ENCODE peak calls at places on chromosomes 16 and 17, in four cellular contexts. I is cardiac muscle cell, N is mesothelial cell of epicardium, O is GM06990. R is an unnamed sample.

GRCh38 chr17:41918392-41919164 is at the start of gene ACLY:
- DNase-seq in I (peak), N (peak), O (peak), R (peak)

GRCh38 chr17:68441064-68441770 is 16.1 kb downstream of the WIPI1 start:
- DNase-seq in I (peak), N (no peak), O (no peak), R (no peak)

GRCh38 chr17:76204277-76204676 is 36.0 kb downstream of the RNF157 start:
- DNase-seq in I (peak), N (no peak), O (no peak), R (no peak)

GRCh38 chr16:77660311-77660710 is 62.0 kb upstream of the NUDT7 start:
- DNase-seq in I (peak), N (no peak), O (no peak), R (no peak)

GRCh38 chr17:63445571-63446217 is 412 bp downstream of the CYB561 start:
- DNase-seq in I (peak), N (no peak), O (peak), R (peak)

GRCh38 chr17:80743181-80743771 is 198.6 kb downstream of the RPTOR start:
- DNase-seq in I (no peak), N (no peak), O (no peak), R (no peak)

GRCh38 chr17:27572665-27573064 is 58.3 kb upstream of the LGALS9 start:
- DNase-seq in I (no peak), N (no peak), O (no peak), R (no peak)

GRCh38 chr16:81478876-81479496 is 34.4 kb downstream of the CMIP start:
- DNase-seq in I (no peak), N (no peak), O (peak), R (peak)

GRCh38 chr16:56226187-56226586 is 34.9 kb downstream of the GNAO1 start:
- DNase-seq in I (no peak), N (no peak), O (no peak), R (no peak)

GRCh38 chr17:40340880-40341807 is 23.4 kb downstream of the GJD3 start:
- DNase-seq in I (peak), N (peak), O (peak), R (peak)

GRCh38 chr16:68116256-68116853 is 31.2 kb downstream of the NFATC3 start:
- DNase-seq in I (peak), N (no peak), O (no peak), R (peak)
- TF ChIP-seq CTCF in I (peak), N (peak), O (peak), R (no peak)

DNA sequence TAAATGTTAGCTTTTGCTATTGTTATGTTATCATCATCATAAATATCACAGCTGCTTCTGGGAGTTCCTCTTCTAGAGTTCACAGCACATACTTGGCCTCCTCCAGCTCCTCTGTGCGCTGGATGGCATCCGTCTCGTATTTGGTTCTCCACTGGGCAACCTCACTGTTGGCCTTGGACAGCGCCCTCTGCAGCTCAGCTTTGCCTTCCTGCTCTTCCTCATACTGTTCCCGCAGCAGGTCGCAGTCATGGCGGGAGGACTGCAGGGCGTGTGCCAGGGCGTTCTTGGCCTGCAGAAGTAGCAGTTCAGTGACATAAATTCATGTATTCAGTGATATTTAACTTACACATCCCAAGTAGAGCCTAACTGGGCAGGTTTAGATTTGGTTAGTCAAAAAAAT is 23.4 kb downstream of the MYH8 start:
- DNase-seq in I (no peak), N (no peak), O (no peak), R (no peak)
- TF ChIP-seq CTCF in I (no peak), N (no peak), O (no peak), R (no peak)

GRCh38 chr17:64614266-64615011 is 47.7 kb downstream of the SMURF2 start:
- DNase-seq in I (no peak), N (no peak), O (no peak), R (no peak)

GRCh38 chr17:64611374-64611773 is 50.7 kb downstream of the SMURF2 start:
- DNase-seq in I (no peak), N (no peak), O (no peak), R (no peak)

GRCh38 chr17:64617125-64617780 is 44.9 kb downstream of the SMURF2 start:
- DNase-seq in I (no peak), N (no peak), O (no peak), R (no peak)

GRCh38 chr17:64618848-64619247 is 43.3 kb downstream of the SMURF2 start:
- DNase-seq in I (no peak), N (no peak), O (no peak), R (no peak)

DNA sequence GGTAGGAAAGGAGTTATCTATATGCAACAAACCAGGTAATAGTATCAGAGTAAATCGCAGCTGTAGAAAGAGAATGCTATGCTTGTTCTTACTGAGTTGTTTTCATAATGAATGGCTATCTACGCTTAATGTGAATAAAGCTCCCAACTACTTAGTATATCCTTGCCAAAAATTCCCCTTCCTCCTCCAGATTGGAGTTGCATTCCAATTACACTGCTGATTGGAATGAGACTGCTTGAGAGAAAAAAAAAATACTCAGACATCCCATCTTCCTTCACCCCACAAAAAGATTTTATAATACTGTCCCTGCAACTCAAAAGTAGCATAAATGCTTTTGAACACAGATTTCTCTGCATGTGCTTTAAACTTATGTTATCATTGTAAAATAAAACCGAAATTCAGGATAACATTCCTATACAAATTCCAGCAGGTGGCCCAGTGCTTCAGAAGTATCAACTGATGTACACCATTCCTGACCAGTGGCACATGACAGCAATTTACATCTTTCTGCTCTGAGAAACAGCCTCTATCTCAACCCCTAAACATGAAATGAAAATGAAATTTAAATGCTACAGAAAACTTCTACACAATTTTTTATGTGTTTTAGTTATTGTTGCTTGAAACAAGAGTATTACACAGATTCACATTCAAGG is 47.0 kb downstream of the SMURF2 start:
- DNase-seq in I (peak), N (no peak), O (no peak), R (no peak)
- TF ChIP-seq CTCF in I (no peak), N (no peak), O (no peak), R (no peak)

DNA sequence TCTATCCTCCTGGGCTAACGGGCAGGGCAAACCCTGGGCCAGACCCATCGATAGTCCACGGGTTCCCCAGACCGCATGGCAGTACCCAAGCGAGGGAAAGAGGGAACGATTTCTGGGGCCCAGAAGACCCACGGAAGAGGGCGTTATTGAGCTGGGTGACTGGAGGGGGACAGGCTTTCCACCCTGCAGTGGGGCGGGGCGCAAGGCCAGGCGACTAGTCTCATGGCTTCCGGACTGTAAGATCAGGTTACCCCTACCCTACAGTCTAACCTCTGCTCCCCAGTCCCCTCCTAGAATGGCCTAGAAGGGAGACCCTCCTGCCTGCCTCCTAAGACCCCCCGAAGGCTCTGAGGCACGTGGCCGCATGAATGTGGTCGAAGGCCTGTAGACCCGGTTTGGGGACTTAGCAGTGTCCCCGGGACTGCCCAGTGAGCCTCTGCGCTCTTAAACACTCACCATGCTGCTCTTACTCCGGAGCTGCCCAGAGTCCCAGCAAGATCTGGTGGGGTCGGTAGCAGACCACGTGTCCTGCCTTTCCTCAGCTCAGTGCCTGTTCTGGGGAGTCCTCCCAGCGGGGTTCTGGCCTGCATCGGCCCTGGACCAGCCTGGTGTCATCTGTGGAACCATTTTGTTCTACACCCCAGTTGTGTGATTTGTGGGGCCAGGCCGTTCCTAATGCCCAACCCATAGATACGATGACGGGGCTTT is 13.1 kb upstream of the AURKB start:
- DNase-seq in I (peak), N (no peak), O (peak), R (peak)
- TF ChIP-seq CTCF in I (peak), N (no peak), O (peak), R (peak)